ENCODE peak calls at places on chromosomes 2 and 18, in eight cellular contexts. K is OCI-LY7, X is GM12865, U is DND-41, G is PC-9, B is BE2C, E is A549, S is left ventricle myocardium inferior. H is an unnamed sample.

GRCh38 chr2:24015562-24016375 is 5.9 kb downstream of the MFSD2B start:
- DNase-seq in X (no peak), U (no peak), S (no peak), G (peak), K (no peak), E (peak), B (no peak), H (peak)

GRCh38 chr2:50448556-50448955 is 583.4 kb downstream of the NRXN1 start:
- DNase-seq in G (no peak), K (no peak), X (no peak), B (no peak), E (no peak), S (no peak), U (no peak), H (no peak)

GRCh38 chr2:152766908-152767307 is 48.5 kb downstream of the ARL6IP6 start:
- DNase-seq in E (no peak), B (no peak), G (no peak), K (no peak), X (no peak), S (no peak), U (no peak), H (no peak)

GRCh38 chr2:174337337-174338154 is 2.8 kb downstream of the SP9 start:
- DNase-seq in X (no peak), E (no peak), K (peak), S (no peak), B (no peak), G (no peak), U (peak), H (peak)

GRCh38 chr2:140354544-140354943 is 1574.4 kb upstream of the NXPH2 start:
- DNase-seq in U (no peak), K (no peak), X (no peak), G (no peak), S (no peak), B (no peak), E (no peak), H (no peak)

GRCh38 chr18:12744103-12744502 is 41.3 kb downstream of the PSMG2 start:
- DNase-seq in G (peak), U (no peak), S (no peak), K (peak), B (no peak), X (peak), E (peak), H (peak)

GRCh38 chr18:6741290-6741689 is 11.8 kb downstream of the ARHGAP28 start:
- DNase-seq in B (no peak), S (no peak), U (no peak), K (no peak), E (peak), X (no peak), G (no peak), H (no peak)

GRCh38 chr2:42138163-42139016 is 30.8 kb upstream of the EML4 start:
- DNase-seq in B (no peak), X (no peak), G (peak), K (no peak), E (no peak), S (no peak), U (no peak), H (no peak)

GRCh38 chr18:49066977-49067556 is 116.3 kb upstream of the SMAD7 start:
- DNase-seq in K (no peak), S (no peak), B (no peak), X (no peak), G (no peak), U (no peak), E (no peak), H (no peak)

GRCh38 chr2:120856421-120856862 is 120.8 kb downstream of the GLI2 start:
- DNase-seq in G (no peak), K (no peak), E (no peak), U (no peak), S (no peak), X (no peak), B (no peak), H (no peak)

GRCh38 chr2:161045726-161046125 is 114.5 kb upstream of the TANK start:
- DNase-seq in X (no peak), B (no peak), K (no peak), E (no peak), U (no peak), G (no peak), S (no peak), H (no peak)

GRCh38 chr2:65576861-65577601 is 144.6 kb upstream of the SPRED2 start:
- DNase-seq in E (peak), S (no peak), U (no peak), X (no peak), B (no peak), K (no peak), G (peak), H (no peak)

GRCh38 chr2:223644116-223644515 is 42.0 kb upstream of the SCG2 start:
- DNase-seq in X (no peak), B (no peak), E (no peak), S (no peak), G (no peak), U (no peak), K (no peak), H (no peak)

GRCh38 chr2:215765729-215766360 is 247.5 kb downstream of the MREG start:
- DNase-seq in X (no peak), B (peak), S (no peak), U (no peak), G (no peak), E (no peak), K (no peak), H (no peak)

GRCh38 chr2:101795033-101795432 is 97.5 kb downstream of the MAP4K4 start:
- DNase-seq in K (no peak), G (no peak), E (no peak), X (no peak), S (no peak), U (no peak), B (no peak), H (no peak)

GRCh38 chr2:47040662-47041061 is 114.4 kb downstream of the STPG4 start:
- DNase-seq in U (no peak), K (no peak), E (no peak), G (no peak), X (no peak), S (no peak), B (no peak), H (no peak)

GRCh38 chr18:47772374-47773248 is 157.8 kb downstream of the SMAD2 start:
- DNase-seq in E (peak), G (peak), X (peak), K (peak), U (peak), B (peak), S (peak), H (peak)

GRCh38 chr2:169623224-169623623 is 39.1 kb downstream of the PPIG start:
- DNase-seq in B (no peak), U (no peak), S (no peak), G (no peak), E (no peak), X (peak), K (no peak), H (no peak)

GRCh38 chr2:46666044-46666662 is 186.8 kb downstream of the TMEM247 start:
- DNase-seq in B (no peak), G (no peak), X (no peak), U (no peak), E (no peak), K (no peak), S (peak), H (no peak)

GRCh38 chr2:18505703-18506341 is 54.6 kb downstream of the RDH14 start:
- DNase-seq in K (no peak), E (no peak), S (no peak), U (no peak), G (peak), B (no peak), X (no peak), H (no peak)

GRCh38 chr2:186518945-186519344 is 32.9 kb downstream of the ZC3H15 start:
- DNase-seq in K (no peak), X (no peak), G (no peak), U (no peak), S (no peak), B (no peak), E (no peak), H (no peak)

GRCh38 chr2:157497603-157498314 is 53.9 kb upstream of the CYTIP start:
- DNase-seq in S (no peak), U (no peak), E (peak), G (no peak), X (peak), K (peak), B (no peak), H (peak)
- TF ChIP-seq CTCF in S (peak), U (peak), E (peak), G (peak), X (peak), K (peak), B (peak), H (peak)

GRCh38 chr2:3180082-3180908 is 197.3 kb downstream of the EIPR1 start:
- DNase-seq in B (no peak), S (no peak), G (no peak), K (no peak), E (no peak), X (peak), U (no peak), H (no peak)

GRCh38 chr2:3178206-3179031 is 199.2 kb downstream of the EIPR1 start:
- DNase-seq in K (no peak), X (no peak), E (no peak), B (no peak), S (no peak), G (no peak), U (no peak), H (no peak)

GRCh38 chr2:3179208-3179607 is 198.4 kb downstream of the EIPR1 start:
- DNase-seq in U (no peak), B (peak), S (no peak), E (no peak), K (peak), G (no peak), X (no peak), H (no peak)

GRCh38 chr2:3181416-3182010 is 196.1 kb downstream of the EIPR1 start:
- DNase-seq in K (no peak), G (no peak), B (no peak), U (no peak), E (no peak), X (no peak), S (no peak), H (no peak)

DNA sequence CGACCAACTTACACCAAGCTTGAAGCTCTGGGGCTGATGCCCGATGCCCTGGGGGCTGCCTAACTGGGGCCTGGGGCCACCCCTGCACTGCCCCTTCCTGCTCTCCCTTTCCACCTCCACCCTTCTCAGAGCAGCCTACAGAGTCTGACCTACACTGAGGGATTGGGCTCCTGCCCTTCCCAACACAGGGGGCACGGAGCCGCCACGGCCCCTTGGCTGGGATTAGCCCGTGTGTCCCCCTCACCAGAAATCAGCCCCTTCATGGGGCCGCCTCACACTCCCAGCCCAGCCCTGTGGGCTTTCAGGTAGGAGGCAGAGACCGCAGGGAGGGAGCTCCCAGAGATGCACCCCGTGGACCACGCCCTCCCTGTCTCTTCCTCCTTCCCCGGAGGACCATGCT is 198.0 kb downstream of the EIPR1 start:
- DNase-seq in B (no peak), X (no peak), S (no peak), G (no peak), U (no peak), K (no peak), E (no peak), H (no peak)
- TF ChIP-seq CTCF in B (no peak), X (no peak), S (no peak), G (peak), U (no peak), K (no peak), E (no peak), H (no peak)

GRCh38 chr2:57728691-57729090 is 317.9 kb upstream of the VRK2 start:
- DNase-seq in K (no peak), S (no peak), U (no peak), E (no peak), X (no peak), G (no peak), B (no peak), H (no peak)

GRCh38 chr2:57733959-57734358 is 312.6 kb upstream of the VRK2 start:
- DNase-seq in U (no peak), B (no peak), E (no peak), X (no peak), K (no peak), S (no peak), G (no peak), H (no peak)
- TF ChIP-seq CTCF in U (no peak), B (no peak), E (no peak), X (no peak), K (no peak), S (no peak), G (no peak), H (no peak)

GRCh38 chr2:10478916-10479315 is 30.8 kb upstream of the ODC1 start:
- DNase-seq in E (no peak), K (no peak), S (no peak), B (no peak), G (no peak), X (no peak), U (no peak), H (no peak)

GRCh38 chr2:10481666-10482157 is 33.6 kb upstream of the ODC1 start:
- DNase-seq in E (no peak), B (no peak), K (no peak), G (no peak), X (no peak), U (no peak), S (no peak), H (no peak)

GRCh38 chr2:10481055-10481665 is 33.0 kb upstream of the ODC1 start:
- DNase-seq in X (no peak), E (no peak), G (no peak), K (no peak), S (no peak), B (no peak), U (no peak), H (no peak)

GRCh38 chr2:10482460-10482859 is 34.3 kb upstream of the ODC1 start:
- DNase-seq in X (no peak), E (no peak), U (no peak), K (no peak), B (no peak), S (no peak), G (no peak), H (no peak)

DNA sequence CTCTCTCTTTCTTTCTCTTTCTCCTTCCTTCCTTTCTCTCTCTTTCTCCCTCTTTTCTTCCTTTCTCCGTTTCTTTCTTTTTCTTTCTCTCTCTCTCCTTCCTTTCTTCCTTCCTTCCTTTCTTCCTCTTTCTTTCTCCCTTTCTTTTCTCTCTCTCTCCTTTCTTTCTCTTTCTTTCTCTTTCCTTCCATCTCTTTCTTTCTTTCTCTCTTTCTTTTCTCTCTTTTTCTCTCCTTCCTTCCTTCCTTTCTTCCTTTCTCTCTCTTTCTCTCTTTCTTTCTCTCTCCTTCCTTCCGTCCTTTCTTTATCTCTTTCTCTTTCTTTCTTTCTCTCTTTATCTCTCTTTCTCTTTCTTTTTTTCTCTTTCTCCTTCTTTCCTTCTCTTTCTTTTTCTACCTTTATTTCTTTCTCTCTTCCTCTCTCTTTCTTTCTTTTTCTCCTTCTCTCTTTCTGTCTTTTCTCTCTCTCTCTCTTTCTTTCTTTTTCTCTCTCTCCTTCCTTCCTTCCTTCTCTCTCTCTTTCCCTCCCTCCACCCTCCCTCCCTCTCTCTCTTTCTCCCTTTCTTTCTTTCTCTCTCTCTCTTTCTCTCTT is 32.3 kb upstream of the ODC1 start:
- DNase-seq in X (no peak), G (no peak), U (no peak), K (no peak), S (no peak), B (no peak), E (no peak), H (no peak)
- TF ChIP-seq CTCF in X (no peak), G (no peak), U (no peak), K (no peak), S (no peak), B (no peak), E (no peak), H (no peak)

GRCh38 chr18:35588122-35588521 is 6.6 kb downstream of the GALNT1 start:
- DNase-seq in S (no peak), G (no peak), E (no peak), U (no peak), X (no peak), K (no peak), B (no peak), H (no peak)

GRCh38 chr18:35590935-35591334 is 9.4 kb downstream of the GALNT1 start:
- DNase-seq in K (no peak), U (no peak), B (no peak), E (no peak), S (no peak), X (no peak), G (no peak), H (no peak)

GRCh38 chr18:35592298-35592697 is 10.8 kb downstream of the GALNT1 start:
- DNase-seq in U (no peak), G (no peak), K (peak), X (peak), B (no peak), E (no peak), S (no peak), H (peak)

GRCh38 chr18:35585608-35586007 is 4.1 kb downstream of the GALNT1 start:
- DNase-seq in B (no peak), U (no peak), K (no peak), S (no peak), X (no peak), G (no peak), E (no peak), H (no peak)

DNA sequence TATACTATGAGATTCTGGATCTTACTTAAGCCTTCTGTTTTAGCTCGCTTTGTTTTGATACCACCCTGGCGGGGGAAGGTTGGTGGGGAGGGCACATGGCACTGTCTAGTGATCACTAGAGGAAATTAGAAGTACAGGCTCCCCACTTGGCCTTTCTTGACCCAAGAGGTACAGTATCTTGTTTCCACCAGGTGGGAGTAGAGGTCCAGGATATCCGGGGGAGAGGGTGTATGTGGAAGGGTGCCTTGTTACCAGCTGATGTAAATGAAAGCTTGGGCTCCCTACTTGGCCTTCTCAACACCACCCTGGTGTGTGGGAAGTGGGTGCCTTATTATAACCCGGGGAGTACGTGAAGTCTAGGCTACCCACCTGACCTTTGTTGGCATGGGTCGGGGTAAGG is 7.5 kb downstream of the GALNT1 start:
- DNase-seq in G (no peak), X (peak), E (no peak), K (peak), U (no peak), B (no peak), S (no peak), H (no peak)
- TF ChIP-seq CTCF in G (no peak), X (peak), E (no peak), K (peak), U (no peak), B (peak), S (peak), H (no peak)

GRCh38 chr2:71068218-71069035 is at the start of gene NAGK:
- DNase-seq in X (peak), E (peak), G (peak), S (peak), K (peak), U (peak), B (peak), H (peak)
- TF ChIP-seq CTCF in X (no peak), E (no peak), G (no peak), S (no peak), K (peak), U (peak), B (no peak), H (no peak)

DNA sequence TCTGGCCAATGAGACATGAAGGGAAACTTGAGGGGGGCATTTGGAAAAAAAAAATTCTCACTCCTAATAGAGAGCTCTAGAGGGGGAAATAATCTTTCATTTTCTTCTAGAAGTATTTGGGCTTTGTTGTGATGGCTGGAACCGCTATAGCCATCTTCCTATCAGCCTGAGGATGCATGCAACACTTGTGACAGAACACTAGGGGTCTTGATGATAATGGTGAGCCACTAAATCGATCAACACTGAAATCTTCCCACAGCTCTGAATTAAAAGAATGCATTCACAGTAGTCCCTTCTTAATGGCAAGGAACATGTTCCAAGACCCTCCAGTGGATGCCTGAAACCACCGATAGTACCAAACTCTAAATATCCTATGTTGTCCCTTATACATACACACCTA is 325.3 kb downstream of the LNPK start:
- DNase-seq in U (no peak), S (no peak), E (no peak), B (no peak), K (no peak), X (no peak), G (no peak), H (no peak)
- TF ChIP-seq CTCF in U (peak), S (no peak), E (no peak), B (peak), K (peak), X (no peak), G (no peak), H (no peak)

DNA sequence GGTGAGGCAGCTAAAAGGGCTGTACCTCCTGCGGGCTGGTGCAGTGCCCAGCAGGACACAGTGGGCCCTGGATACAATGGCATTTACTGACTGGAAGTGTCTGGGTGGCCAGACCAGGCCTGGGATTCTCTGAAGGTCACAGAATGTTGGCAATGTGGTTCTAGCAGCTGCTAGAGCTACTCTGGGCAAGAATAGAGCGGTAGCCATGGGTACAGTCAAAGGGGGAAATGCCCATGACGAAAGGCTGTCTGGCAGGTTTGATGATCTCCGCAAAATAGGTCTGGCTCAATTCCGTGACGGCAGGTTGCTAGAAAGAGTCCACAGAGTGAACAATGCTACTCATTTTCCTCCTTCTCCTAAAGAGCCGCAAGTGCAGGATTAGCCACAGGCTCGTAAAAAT is 241.8 kb downstream of the AFF3 start:
- DNase-seq in S (no peak), X (no peak), B (no peak), G (no peak), E (no peak), U (no peak), K (no peak), H (no peak)
- TF ChIP-seq CTCF in S (no peak), X (no peak), B (no peak), G (no peak), E (no peak), U (no peak), K (no peak), H (no peak)

GRCh38 chr2:109448946-109449788 is 164.6 kb downstream of the SEPTIN10 start:
- DNase-seq in X (peak), B (no peak), G (no peak), S (peak), U (no peak), K (no peak), E (no peak), H (no peak)
- TF ChIP-seq CTCF in X (peak), B (no peak), G (no peak), S (no peak), U (no peak), K (no peak), E (no peak), H (no peak)